ENCODE peak calls at places on chromosomes 12 and 14, in ten cellular contexts. Y is esophagus squamous epithelium; G is NCI-H1092; L is SW480; C is NCI-H1417 treated with DMSO at 0.1 percent for 48 hours; E is activated CD4-positive, alpha-beta T cell treated with anti-CD3 and anti-CD28 coated beads, Interleukin-2, amount 50 U/mL, for 1 hour; Z is NCI-H510A; U is AG04450; X is NCI-H146; J is GM04504. P is an unnamed sample.
A peak's percentile ranks its signal among the peaks of the same experiment; 100 is the strongest.

GRCh38 chr12:54029529-54030441 is 1.5 kb downstream of the HOXC6 start:
- DNase-seq in Y (no peak), G (no peak), L (no peak), C (no peak), E (no peak), Z (no peak), U (no peak), X (no peak), J (no peak), P (no peak)

GRCh38 chr12:57549203-57549908 is 488 bp upstream of the KIF5A start:
- DNase-seq in Y (no peak), G (no peak), L (no peak), C (no peak), E (no peak), Z (no peak), U (no peak), X (no peak), J (no peak), P (no peak)

GRCh38 chr12:96226401-96226800 is 32.2 kb downstream of the ELK3 start:
- DNase-seq in Y (no peak), G (no peak), L (no peak), C (no peak), E (no peak), Z (no peak), U (no peak), X (no peak), J (no peak), P (no peak)

GRCh38 chr12:58575281-58575680 is 345.0 kb downstream of the LRIG3 start:
- DNase-seq in Y (no peak), G (no peak), L (no peak), C (no peak), E (no peak), Z (no peak), U (peak; percentile 77), X (no peak), J (peak; percentile 48), P (no peak)

GRCh38 chr12:50055831-50056628 is 1.4 kb upstream of the ASIC1 start:
- DNase-seq in Y (no peak), G (no peak), L (peak; percentile 62), C (no peak), E (peak; percentile 53), Z (peak; percentile 27), U (no peak), X (peak; percentile 74), J (no peak), P (no peak)

GRCh38 chr14:97185186-97185585 is 388.0 kb downstream of the VRK1 start:
- DNase-seq in Y (no peak), G (no peak), L (peak; percentile 33), C (peak; percentile 4), E (no peak), Z (no peak), U (no peak), X (no peak), J (no peak), P (no peak)

GRCh38 chr12:7374423-7375144 is 69.4 kb downstream of the CD163L1 start:
- DNase-seq in Y (no peak), G (no peak), L (peak; percentile 82), C (no peak), E (no peak), Z (no peak), U (no peak), X (peak; percentile 31), J (no peak), P (no peak)

GRCh38 chr12:7060353-7060954 is at the start of gene C1S:
- DNase-seq in Y (no peak), G (peak; percentile 3), L (peak; percentile 44), C (no peak), E (no peak), Z (no peak), U (peak; percentile 97), X (peak; percentile 71), J (peak; percentile 98), P (peak; percentile 89)